ENCODE peak calls at places on chromosomes 13 and 19, in four cellular contexts. K is omental fat pad, S is sciatic nerve, A is tibial nerve. O is an unnamed sample.

GRCh38 chr13:110465696-110466095 is 95.8 kb downstream of the RAB20 start:
- DNase-seq in K (no peak), A (no peak), S (no peak), O (no peak)

GRCh38 chr13:43195551-43195950 is 172.2 kb downstream of the DNAJC15 start:
- DNase-seq in A (no peak), K (no peak), S (no peak), O (no peak)

GRCh38 chr13:109209526-109209925 is 576.9 kb downstream of the IRS2 start:
- DNase-seq in A (no peak), S (no peak), K (no peak), O (no peak)

GRCh38 chr19:14467816-14468215 is 7.3 kb downstream of the PTGER1 start:
- DNase-seq in A (no peak), K (no peak), S (no peak), O (no peak)

GRCh38 chr19:40907968-40908735 is 26.1 kb upstream of the CYP2A7 start:
- DNase-seq in S (peak; percentile 68), A (no peak), K (peak; percentile 33), O (peak; percentile 76)

GRCh38 chr19:13623686-13624405 is 117.6 kb upstream of the CACNA1A start:
- DNase-seq in S (peak; percentile 43), K (no peak), A (no peak), O (no peak)

GRCh38 chr19:7394728-7395359 is 46.1 kb downstream of the ARHGEF18 start:
- DNase-seq in A (peak; percentile 71), K (peak; percentile 67), S (peak; percentile 94), O (peak; percentile 98)

GRCh38 chr13:55816976-55817601 is 1323.6 kb upstream of the PRR20A start:
- DNase-seq in K (no peak), S (no peak), A (no peak), O (no peak)

GRCh38 chr13:113862766-113863510 is 938 bp downstream of the GAS6 start:
- DNase-seq in A (no peak), K (peak; percentile 29), S (peak; percentile 82), O (no peak)

GRCh38 chr19:18300930-18301717 is 19.7 kb upstream of the JUND start:
- DNase-seq in K (no peak), S (peak; percentile 83), A (peak; percentile 58), O (no peak)

GRCh38 chr19:50312967-50313811 is 16.0 kb downstream of the KCNC3 start:
- DNase-seq in K (no peak), S (no peak), A (no peak), O (no peak)

GRCh38 chr19:51422053-51422448 is 4.6 kb upstream of the SIGLEC10 start:
- DNase-seq in A (peak; percentile 56), S (peak; percentile 86), K (peak; percentile 92), O (peak; percentile 99)

GRCh38 chr13:60679131-60679530 is 282.1 kb downstream of the TDRD3 start:
- DNase-seq in S (no peak), A (no peak), K (no peak), O (no peak)

GRCh38 chr13:60351326-60351725 is 45.7 kb upstream of the TDRD3 start:
- DNase-seq in A (no peak), S (no peak), K (no peak), O (no peak)

GRCh38 chr13:37618554-37618953 is 20.0 kb upstream of the POSTN start:
- DNase-seq in A (no peak), S (no peak), K (no peak), O (no peak)

GRCh38 chr19:15136234-15136954 is 29.2 kb downstream of the SYDE1 start:
- DNase-seq in A (no peak), K (no peak), S (no peak), O (no peak)

GRCh38 chr19:48928164-48929005 is 5.1 kb upstream of the DHDH start:
- DNase-seq in K (no peak), A (no peak), S (no peak), O (no peak)

GRCh38 chr13:20118268-20119140 is 42.3 kb downstream of the GJA3 start:
- DNase-seq in A (no peak), K (no peak), S (peak; percentile 69), O (peak; percentile 73)

GRCh38 chr13:67635754-67636153 is 405.6 kb upstream of the PCDH9 start:
- DNase-seq in S (no peak), K (no peak), A (no peak), O (no peak)

GRCh38 chr19:44741258-44741731 is 7.2 kb upstream of the BCL3 start:
- DNase-seq in S (no peak), A (no peak), K (no peak), O (no peak)

GRCh38 chr19:6832412-6832811 is 55.0 kb upstream of the ADGRE1 start:
- DNase-seq in K (no peak), S (no peak), A (no peak), O (no peak)

GRCh38 chr13:49606747-49607648 is 21.3 kb upstream of the ARL11 start:
- DNase-seq in K (peak; percentile 66), A (peak; percentile 78), S (peak; percentile 90), O (peak; percentile 88)

GRCh38 chr19:31784631-31785237 is 435.5 kb upstream of the TSHZ3 start:
- DNase-seq in A (peak; percentile 30), K (no peak), S (no peak), O (no peak)

GRCh38 chr13:21696865-21697448 is 26.1 kb downstream of the FGF9 start:
- DNase-seq in A (no peak), S (no peak), K (no peak), O (no peak)

GRCh38 chr13:102870677-102871415 is 25.0 kb downstream of the ERCC5 start:
- DNase-seq in S (no peak), A (no peak), K (no peak), O (peak; percentile 71)

GRCh38 chr19:8577247-8577646 is at the start of gene MYO1F:
- DNase-seq in S (no peak), A (no peak), K (no peak), O (no peak)

GRCh38 chr13:80894930-80895329 is 554.0 kb upstream of the SPRY2 start:
- DNase-seq in A (no peak), S (no peak), K (no peak), O (no peak)

GRCh38 chr13:42649761-42650289 is 75.9 kb downstream of the TNFSF11 start:
- DNase-seq in A (no peak), K (no peak), S (no peak), O (no peak)

GRCh38 chr19:45097776-45098520 is 5.0 kb downstream of the PPP1R37 start:
- DNase-seq in S (peak; percentile 67), A (no peak), K (no peak), O (no peak)

GRCh38 chr13:94435604-94436226 is 43.8 kb downstream of the DCT start:
- DNase-seq in K (no peak), A (no peak), S (no peak), O (no peak)

O was measured in activated CD8-positive, alpha-beta memory T cell treated with anti-CD3 and anti-CD28 coated beads for 24 hours.